ENCODE peak calls at places on chromosomes 6 and 20, in nine cellular contexts. N is activated CD4-positive, alpha-beta T cell treated with anti-CD3 and anti-CD28 coated beads for 36 hours; M is G401; A is RPMI7951; O is body of pancreas; B is T-helper 1 cell; C is nucleus accumbens; Y is activated CD8-positive, alpha-beta memory T cell treated with anti-CD3 and anti-CD28 coated beads for 1 hour; F is WERI-Rb-1. L is an unnamed sample.

GRCh38 chr20:51402201-51402600 is 140.3 kb downstream of the NFATC2 start:
- DNase-seq in N (peak), M (no peak), A (peak), O (no peak), B (no peak), C (no peak), Y (no peak), F (no peak), L (no peak)

GRCh38 chr6:42339991-42340401 is 111.7 kb downstream of the TRERF1 start:
- DNase-seq in N (peak), M (no peak), A (no peak), O (no peak), B (no peak), C (no peak), Y (no peak), F (no peak), L (no peak)

GRCh38 chr6:37690964-37691735 is 6.5 kb downstream of the MDGA1 start:
- DNase-seq in N (no peak), M (no peak), A (peak), O (no peak), B (no peak), C (no peak), Y (no peak), F (no peak), L (no peak)

GRCh38 chr6:35552285-35552917 is 39.7 kb upstream of the TULP1 start:
- DNase-seq in N (peak), M (peak), A (peak), O (peak), B (no peak), C (no peak), Y (peak), F (peak), L (no peak)

GRCh38 chr20:62387993-62388635 is 1.2 kb downstream of the RPS21 start:
- DNase-seq in N (peak), M (no peak), A (no peak), O (no peak), B (no peak), C (no peak), Y (no peak), F (no peak), L (no peak)

GRCh38 chr6:144349690-144350132 is 64.6 kb downstream of the UTRN start:
- DNase-seq in N (no peak), M (no peak), A (peak), O (no peak), B (no peak), C (no peak), Y (no peak), F (no peak), L (no peak)

GRCh38 chr6:32940656-32941411 is at the start of gene HLA-DMB:
- DNase-seq in N (peak), M (peak), A (peak), O (peak), B (no peak), C (peak), Y (no peak), F (peak), L (peak)

GRCh38 chr20:17665756-17666155 is 16.3 kb downstream of the RRBP1 start:
- DNase-seq in N (no peak), M (no peak), A (no peak), O (no peak), B (no peak), C (no peak), Y (no peak), F (no peak), L (no peak)

GRCh38 chr20:17619351-17620093 is 49.6 kb downstream of the DSTN start:
- DNase-seq in N (no peak), M (no peak), A (no peak), O (peak), B (no peak), C (no peak), Y (no peak), F (no peak), L (no peak)

GRCh38 chr6:3358413-3359090 is 98.3 kb downstream of the SLC22A23 start:
- DNase-seq in N (no peak), M (no peak), A (no peak), O (no peak), B (no peak), C (no peak), Y (no peak), F (no peak), L (no peak)

GRCh38 chr6:166046232-166046631 is 121.4 kb downstream of the TBXT start:
- DNase-seq in N (no peak), M (no peak), A (peak), O (no peak), B (no peak), C (no peak), Y (no peak), F (no peak), L (no peak)

GRCh38 chr6:113291751-113292445 is 565.2 kb upstream of the MARCKS start:
- DNase-seq in N (no peak), M (peak), A (peak), O (no peak), B (no peak), C (peak), Y (no peak), F (no peak), L (no peak)

GRCh38 chr20:62307226-62308101 is 4.7 kb downstream of the ADRM1 start:
- DNase-seq in N (no peak), M (no peak), A (peak), O (no peak), B (no peak), C (no peak), Y (no peak), F (no peak), L (no peak)

GRCh38 chr20:21450572-21450971 is 53.2 kb upstream of the NKX2-4 start:
- DNase-seq in N (no peak), M (no peak), A (peak), O (no peak), B (no peak), C (no peak), Y (no peak), F (no peak), L (no peak)

GRCh38 chr6:123062645-123063044 is 66.6 kb downstream of the CLVS2 start:
- DNase-seq in N (no peak), M (peak), A (no peak), O (no peak), B (no peak), C (no peak), Y (no peak), F (no peak), L (no peak)

L was measured in testis.